ENCODE peak calls at places on chromosomes 6 and 20, in five cellular contexts. W, F, J, X and I are unnamed samples.

GRCh38 chr6:14120556-14120955 is 3.0 kb downstream of the CD83 start:
- DNase-seq in W (no peak), F (no peak), J (no peak), X (no peak), I (no peak)

GRCh38 chr6:15310680-15311079 is 64.8 kb downstream of the JARID2 start:
- DNase-seq in W (no peak), F (no peak), J (no peak), X (no peak), I (no peak)

GRCh38 chr20:54133434-54134427 is 40.1 kb downstream of the CYP24A1 start:
- DNase-seq in W (peak), F (no peak), J (peak), X (no peak), I (no peak)

GRCh38 chr20:1964659-1965405 is 29.0 kb downstream of the PDYN start:
- DNase-seq in W (no peak), F (no peak), J (no peak), X (no peak), I (no peak)

GRCh38 chr6:108285381-108285780 is 9.5 kb upstream of the AFG1L start:
- DNase-seq in W (no peak), F (no peak), J (no peak), X (no peak), I (no peak)

GRCh38 chr20:17806739-17807441 is 107.1 kb downstream of the BANF2 start:
- DNase-seq in W (no peak), F (no peak), J (no peak), X (peak), I (no peak)

GRCh38 chr6:110529907-110530306 is 53.5 kb upstream of the SLC22A16 start:
- DNase-seq in W (no peak), F (no peak), J (no peak), X (no peak), I (no peak)

GRCh38 chr20:35319206-35320197 is 27.3 kb upstream of the FAM83C start:
- DNase-seq in W (no peak), F (no peak), J (no peak), X (peak), I (no peak)

GRCh38 chr6:110564703-110565421 is 88.4 kb upstream of the SLC22A16 start:
- DNase-seq in W (no peak), F (no peak), J (no peak), X (no peak), I (no peak)

GRCh38 chr6:16069222-16069621 is 59.7 kb upstream of the MYLIP start:
- DNase-seq in W (no peak), F (no peak), J (no peak), X (no peak), I (no peak)

GRCh38 chr6:52839124-52840055 is 1.2 kb downstream of the GSTA5 start:
- DNase-seq in W (peak), F (no peak), J (peak), X (peak), I (peak)

GRCh38 chr20:4026093-4026601 is 10.8 kb upstream of the RNF24 start:
- DNase-seq in W (peak), F (no peak), J (no peak), X (peak), I (peak)

GRCh38 chr20:57698191-57698866 is 11.5 kb downstream of the PMEPA1 start:
- DNase-seq in W (peak), F (no peak), J (peak), X (no peak), I (no peak)

GRCh38 chr6:47698342-47698787 is at the start of gene ADGRF4:
- DNase-seq in W (no peak), F (no peak), J (no peak), X (no peak), I (no peak)

GRCh38 chr20:4130404-4131189 is 115.2 kb upstream of the RNF24 start:
- DNase-seq in W (no peak), F (no peak), J (no peak), X (no peak), I (no peak)

DNA sequence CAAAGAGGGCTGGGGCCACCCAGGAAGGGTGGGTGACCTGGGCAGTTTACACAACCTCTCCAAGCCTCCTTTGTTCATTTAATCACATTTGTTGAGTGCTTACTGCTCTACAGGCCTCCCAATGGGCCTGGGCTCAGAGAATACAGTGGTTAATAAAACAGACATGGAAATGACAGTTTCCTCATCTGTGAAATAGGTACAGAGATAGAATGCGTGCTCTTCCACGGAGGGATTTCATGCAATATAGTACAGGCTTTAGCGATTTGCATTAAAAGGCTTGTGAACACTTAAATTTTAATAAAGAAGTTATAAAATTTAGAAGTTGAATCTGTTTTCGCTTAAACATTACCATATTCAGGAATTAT is 802 bp upstream of the FERMT1 start:
- DNase-seq in W (peak), F (no peak), J (no peak), X (no peak), I (no peak)
- TF ChIP-seq JUND in W (no peak), F (no peak), J (peak), X (no peak), I (no peak)

GRCh38 chr20:24485981-24486380 is 16.6 kb downstream of the SYNDIG1 start:
- DNase-seq in W (no peak), F (no peak), J (no peak), X (no peak), I (no peak)
- TF ChIP-seq JUND in W (no peak), F (no peak), J (no peak), X (no peak), I (no peak)

GRCh38 chr6:162854228-162854627 is 126.5 kb downstream of the PACRG start:
- DNase-seq in W (no peak), F (no peak), J (no peak), X (no peak), I (no peak)

GRCh38 chr6:162854734-162855191 is 127.0 kb downstream of the PACRG start:
- DNase-seq in W (no peak), F (no peak), J (no peak), X (no peak), I (no peak)

GRCh38 chr6:162852810-162853577 is 125.2 kb downstream of the PACRG start:
- DNase-seq in W (no peak), F (no peak), J (no peak), X (no peak), I (no peak)

GRCh38 chr6:162857321-162857720 is 129.5 kb downstream of the PACRG start:
- DNase-seq in W (no peak), F (no peak), J (no peak), X (no peak), I (no peak)

GRCh38 chr6:162856885-162857284 is 129.1 kb downstream of the PACRG start:
- DNase-seq in W (peak), F (no peak), J (peak), X (no peak), I (peak)
- TF ChIP-seq JUND in W (no peak), F (no peak), J (no peak), X (no peak), I (no peak)

GRCh38 chr6:11616200-11616611 is 78.7 kb downstream of the TMEM170B start:
- DNase-seq in W (no peak), F (no peak), J (no peak), X (no peak), I (no peak)
- TF ChIP-seq JUND in W (no peak), F (no peak), J (no peak), X (no peak), I (no peak)

GRCh38 chr6:170027111-170028043 is 263.5 kb downstream of the DLL1 start:
- DNase-seq in W (no peak), F (no peak), J (no peak), X (no peak), I (no peak)

GRCh38 chr6:170028629-170029345 is 262.1 kb downstream of the DLL1 start:
- DNase-seq in W (no peak), F (no peak), J (no peak), X (no peak), I (no peak)

GRCh38 chr6:170025341-170026271 is 265.3 kb downstream of the DLL1 start:
- DNase-seq in W (no peak), F (no peak), J (no peak), X (no peak), I (no peak)

GRCh38 chr6:170024940-170025339 is 265.9 kb downstream of the DLL1 start:
- DNase-seq in W (no peak), F (no peak), J (no peak), X (no peak), I (peak)

DNA sequence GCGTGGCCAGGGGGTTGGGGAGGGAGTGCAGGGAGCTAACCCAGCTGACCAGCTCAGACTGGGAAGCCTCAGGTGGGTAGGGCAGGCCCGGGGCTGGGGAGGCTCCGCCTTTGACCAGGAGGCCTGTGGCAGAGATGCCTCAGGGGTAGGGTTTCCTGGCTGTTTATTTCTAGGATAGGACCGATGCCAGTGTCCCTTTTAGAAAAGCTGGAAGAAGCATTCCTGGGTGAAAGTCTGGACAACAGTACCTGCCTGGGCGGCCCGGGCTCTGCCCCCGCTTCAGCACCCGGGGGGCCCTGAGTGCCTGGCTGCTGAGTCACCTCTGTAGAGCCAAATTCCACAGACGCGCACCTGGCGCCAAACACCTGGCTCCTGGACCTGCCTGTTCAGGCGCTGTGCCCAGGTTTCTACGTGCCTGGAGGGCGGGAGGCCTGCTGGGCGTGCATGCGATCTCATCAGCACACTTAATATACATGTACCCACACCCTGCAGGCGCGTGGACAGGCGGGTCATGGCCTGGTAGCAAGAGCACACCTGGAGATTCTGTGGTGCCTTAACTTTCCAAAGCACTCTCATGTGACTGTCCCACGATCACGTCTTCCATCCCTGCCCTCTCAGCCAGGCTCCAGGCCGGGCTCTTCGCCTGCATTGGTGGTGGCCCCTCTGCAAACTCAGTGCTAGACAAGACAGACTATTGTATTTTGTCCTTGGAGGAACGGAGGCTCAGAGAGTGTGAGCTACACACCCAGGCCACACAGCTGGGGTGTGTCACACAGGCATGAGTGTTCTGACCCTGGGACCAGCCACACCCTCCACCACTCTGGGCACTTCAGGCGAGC is 264.4 kb downstream of the DLL1 start:
- DNase-seq in W (no peak), F (no peak), J (peak), X (no peak), I (no peak)
- TF ChIP-seq JUND in W (no peak), F (no peak), J (peak), X (no peak), I (peak)

GRCh38 chr6:169984181-169985120 is 233.0 kb downstream of the ERMARD start:
- DNase-seq in W (no peak), F (no peak), J (no peak), X (no peak), I (no peak)
- TF ChIP-seq JUND in W (no peak), F (no peak), J (no peak), X (no peak), I (no peak)

DNA sequence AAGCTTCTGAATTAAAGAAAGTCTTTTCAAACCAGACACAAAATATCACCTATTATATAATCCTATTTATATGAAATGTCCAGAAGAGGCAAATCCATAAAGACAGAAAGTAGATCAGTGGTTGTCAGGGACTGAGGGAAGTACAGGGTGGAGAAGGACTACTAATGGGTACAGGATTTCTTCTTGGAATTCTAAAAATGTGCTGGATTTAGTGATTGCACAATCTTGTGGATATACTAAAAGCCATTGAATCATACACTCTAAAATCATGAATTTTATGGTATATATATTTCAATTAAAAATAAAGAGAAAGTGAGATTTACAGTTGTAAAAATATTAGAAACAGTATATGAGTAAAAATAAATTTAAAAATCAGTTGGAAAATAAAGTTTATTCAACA is 18.7 kb upstream of the MC3R start:
- DNase-seq in W (no peak), F (no peak), J (no peak), X (no peak), I (no peak)
- TF ChIP-seq JUND in W (no peak), F (no peak), J (no peak), X (no peak), I (no peak)

GRCh38 chr20:63531686-63532448 is 5.3 kb downstream of the PTK6 start:
- DNase-seq in W (no peak), F (no peak), J (no peak), X (no peak), I (no peak)
- TF ChIP-seq JUND in W (no peak), F (no peak), J (no peak), X (no peak), I (no peak)

GRCh38 chr6:100880901-100881706 is at the start of gene ASCC3:
- DNase-seq in W (peak), F (peak), J (peak), X (peak), I (peak)

GRCh38 chr6:100879317-100879716 is 1.8 kb downstream of the ASCC3 start:
- DNase-seq in W (no peak), F (no peak), J (no peak), X (no peak), I (no peak)

GRCh38 chr6:100876251-100876650 is 4.9 kb downstream of the ASCC3 start:
- DNase-seq in W (no peak), F (no peak), J (no peak), X (no peak), I (no peak)

GRCh38 chr6:100880149-100880900 is 804 bp downstream of the ASCC3 start:
- DNase-seq in W (peak), F (no peak), J (no peak), X (no peak), I (no peak)

GRCh38 chr6:100877851-100878250 is 3.3 kb downstream of the ASCC3 start:
- DNase-seq in W (no peak), F (no peak), J (no peak), X (no peak), I (no peak)
- TF ChIP-seq JUND in W (no peak), F (no peak), J (no peak), X (no peak), I (no peak)